ENCODE peak calls at places on chromosomes 3 and 15, in four cellular contexts. S is uterus, Y is transverse colon, E is upper lobe of right lung. C is an unnamed sample. For H3K4me1, the result is how much of the 10 kb centered on the place peaks cover.

GRCh38 chr3:55481067-55481917 is 5.8 kb downstream of the WNT5A start:
- DNase-seq in Y (no peak), S (peak), E (peak), C (no peak)

GRCh38 chr3:193556841-193557240 is 2.1 kb upstream of the ATP13A4 start:
- DNase-seq in S (no peak), E (no peak), Y (peak), C (no peak)

GRCh38 chr3:155853214-155854146 is 747 bp downstream of the SLC33A1 start:
- DNase-seq in Y (peak), E (peak), S (no peak), C (no peak)

GRCh38 chr3:135034291-135034768 is 239.3 kb downstream of the EPHB1 start:
- DNase-seq in Y (no peak), E (no peak), S (no peak), C (no peak)

GRCh38 chr3:58577269-58577821 is at the start of gene FAM107A:
- DNase-seq in Y (peak), E (no peak), S (peak), C (peak)

GRCh38 chr3:176202652-176203051 is 994.6 kb downstream of the TBL1XR1 start:
- DNase-seq in Y (no peak), S (no peak), E (no peak), C (no peak)

GRCh38 chr3:72274511-72275295 is 489.8 kb upstream of the PROK2 start:
- DNase-seq in Y (peak), S (peak), E (no peak), C (no peak)

GRCh38 chr3:196662033-196662432 is 22.5 kb downstream of the NRROS start:
- DNase-seq in Y (no peak), E (no peak), S (no peak), C (no peak)

GRCh38 chr15:46442196-46442595 is 807.4 kb downstream of the SQOR start:
- DNase-seq in Y (no peak), S (no peak), E (no peak), C (no peak)

DNA sequence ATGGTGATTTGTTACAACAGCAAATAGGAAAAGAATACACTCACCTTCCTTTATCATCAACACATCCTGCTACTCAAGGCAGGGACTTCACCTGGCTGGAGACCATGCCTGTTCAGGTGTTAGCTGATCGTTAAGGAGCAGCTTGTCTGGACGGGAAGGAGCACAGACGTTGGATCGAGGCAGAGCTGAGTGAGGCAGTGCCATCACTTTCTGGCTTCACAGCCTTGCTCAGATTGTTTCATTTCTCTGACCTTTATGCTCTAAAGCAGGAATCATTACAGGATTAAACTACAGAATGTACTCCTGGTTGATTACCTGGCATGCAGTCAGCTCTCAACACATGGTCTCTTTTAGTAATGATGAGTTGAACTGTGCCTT is 119.0 kb upstream of the NR2E3 start:
- DNase-seq in E (no peak), Y (no peak), S (no peak), C (no peak)
- H3K4me3 ChIP-seq in E (no peak), Y (no peak), S (no peak), C (peak)

DNA sequence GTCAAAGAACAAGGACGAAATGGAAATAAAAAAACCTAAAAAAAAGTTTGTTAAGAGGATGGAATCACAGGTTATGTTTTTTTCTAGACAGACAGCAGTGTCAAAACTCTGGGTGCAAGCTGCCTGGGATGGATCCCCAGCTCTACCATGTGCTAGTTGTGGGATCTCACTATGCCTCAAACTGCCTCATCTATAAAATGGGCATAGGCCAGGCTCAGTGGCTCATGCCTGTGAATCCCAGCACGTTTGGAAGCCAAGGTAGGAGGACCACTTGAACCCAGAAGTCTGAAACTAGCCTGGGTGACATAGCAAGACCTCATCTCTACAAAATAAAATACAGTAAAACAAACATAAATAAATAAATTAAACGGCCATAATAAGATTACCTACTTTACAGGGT is 4.6 kb downstream of the PLD1 start:
- DNase-seq in Y (no peak), E (no peak), S (no peak), C (no peak)
- H3K4me1 ChIP-seq in Y (under half), E (under half), S (under half), C (under half)

DNA sequence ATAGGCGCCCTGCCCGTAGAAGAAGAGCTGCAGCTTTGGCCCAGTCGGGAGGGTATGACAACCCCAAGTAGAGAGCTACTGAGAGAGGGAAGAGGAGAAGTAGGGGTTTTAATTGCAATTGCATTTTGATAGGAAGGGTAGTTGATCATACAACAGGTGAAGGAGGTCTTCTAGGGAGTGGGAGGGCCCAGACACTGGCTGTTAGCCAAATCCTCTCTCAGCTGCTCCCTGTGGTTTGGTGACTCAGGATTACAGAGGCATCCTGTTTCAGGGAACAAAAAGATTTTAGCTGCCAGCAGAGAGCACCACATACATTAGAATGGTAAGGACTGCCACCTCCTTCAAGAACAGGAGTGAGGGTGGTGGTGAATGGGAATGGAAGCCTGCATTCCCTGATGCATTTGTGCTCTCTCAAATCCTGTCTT is 408.9 kb upstream of the THBS1 start:
- DNase-seq in S (peak), E (peak), Y (peak), C (no peak)
- H3K27ac ChIP-seq in S (peak), E (peak), Y (peak), C (no peak)

GRCh38 chr3:186980989-186981388 is 50.7 kb downstream of the ST6GAL1 start:
- DNase-seq in E (no peak), S (no peak), Y (no peak), C (no peak)
- H3K4me3 ChIP-seq in E (no peak), S (no peak), Y (no peak), C (no peak)

DNA sequence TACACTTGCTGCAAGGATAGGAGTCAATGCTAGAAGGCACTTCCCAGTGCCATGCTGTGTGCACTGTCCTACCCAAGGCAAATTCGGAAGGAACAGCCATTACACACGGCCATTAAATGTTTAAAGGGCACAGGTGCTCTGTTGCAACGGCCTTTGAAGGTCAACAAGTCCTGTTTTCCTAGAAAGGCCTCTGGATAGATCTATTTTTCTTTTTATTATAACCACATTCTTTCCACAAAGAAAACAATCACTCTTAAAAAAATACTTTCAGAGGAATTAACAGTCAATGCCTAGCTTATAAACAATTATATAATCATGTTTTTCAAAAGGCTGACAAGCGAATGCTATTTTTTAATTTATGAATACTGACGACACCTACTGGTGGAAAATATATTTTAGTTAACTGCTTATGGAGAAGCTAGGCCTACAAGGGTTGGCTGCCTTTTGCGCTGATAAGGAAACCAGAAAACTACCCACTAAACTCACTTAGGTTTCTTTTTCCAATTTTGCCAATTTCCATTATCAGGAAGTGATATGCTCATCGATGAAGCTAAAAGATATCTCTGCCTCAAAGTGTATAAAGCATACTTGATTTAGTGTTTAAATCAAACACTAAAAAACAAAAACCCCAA is 2.4 kb downstream of the ARHGEF3 start:
- DNase-seq in E (no peak), Y (no peak), S (no peak), C (no peak)
- H3K4me1 ChIP-seq in E (half or more), Y (under half), S (under half), C (under half)

DNA sequence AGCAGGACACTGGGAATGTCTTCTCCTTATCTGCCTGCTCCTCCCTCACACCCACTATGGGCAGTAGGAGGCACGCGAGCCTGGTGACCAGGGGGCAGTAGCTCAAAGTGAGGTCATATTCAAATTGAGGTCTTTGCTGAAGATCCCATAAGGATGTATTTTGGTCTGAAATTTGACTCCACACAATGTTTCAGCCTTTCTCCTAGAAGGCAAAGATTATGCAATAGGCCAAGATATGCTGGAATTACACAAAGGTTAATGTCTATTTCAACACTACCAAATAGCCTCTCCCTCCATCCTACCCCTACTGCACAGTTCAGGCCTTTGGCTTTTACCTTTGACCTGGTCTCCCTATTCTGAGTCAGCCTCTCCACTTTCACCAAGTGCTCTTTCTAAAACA is 203.0 kb downstream of the TIGIT start:
- DNase-seq in S (no peak), Y (no peak), E (no peak), C (no peak)
- H3K27ac ChIP-seq in S (no peak), Y (no peak), E (no peak), C (no peak)

GRCh38 chr3:152305075-152305474 is 36.3 kb downstream of the MBNL1 start:
- DNase-seq in E (no peak), Y (no peak), S (no peak), C (no peak)

GRCh38 chr3:152308475-152308844 is 39.7 kb downstream of the MBNL1 start:
- DNase-seq in E (no peak), Y (no peak), S (no peak), C (no peak)

GRCh38 chr3:152309535-152310317 is 41.0 kb downstream of the MBNL1 start:
- DNase-seq in Y (no peak), S (no peak), E (no peak), C (no peak)

GRCh38 chr3:152309031-152309430 is 40.3 kb downstream of the MBNL1 start:
- DNase-seq in S (no peak), Y (no peak), E (no peak), C (no peak)

GRCh38 chr3:152307829-152308474 is 39.2 kb downstream of the MBNL1 start:
- DNase-seq in S (no peak), Y (no peak), E (no peak), C (no peak)
- H3K4me3 ChIP-seq in S (no peak), Y (no peak), E (no peak), C (peak)

GRCh38 chr15:56341201-56341600 is 24.0 kb upstream of the TEX9 start:
- DNase-seq in S (no peak), E (no peak), Y (no peak), C (no peak)

GRCh38 chr15:56346414-56346813 is 18.8 kb upstream of the TEX9 start:
- DNase-seq in Y (no peak), S (no peak), E (no peak), C (no peak)

GRCh38 chr15:56342653-56343052 is 22.6 kb upstream of the TEX9 start:
- DNase-seq in Y (no peak), E (no peak), S (no peak), C (no peak)

GRCh38 chr15:56339594-56339993 is 25.6 kb upstream of the TEX9 start:
- DNase-seq in S (no peak), E (no peak), Y (no peak), C (no peak)

DNA sequence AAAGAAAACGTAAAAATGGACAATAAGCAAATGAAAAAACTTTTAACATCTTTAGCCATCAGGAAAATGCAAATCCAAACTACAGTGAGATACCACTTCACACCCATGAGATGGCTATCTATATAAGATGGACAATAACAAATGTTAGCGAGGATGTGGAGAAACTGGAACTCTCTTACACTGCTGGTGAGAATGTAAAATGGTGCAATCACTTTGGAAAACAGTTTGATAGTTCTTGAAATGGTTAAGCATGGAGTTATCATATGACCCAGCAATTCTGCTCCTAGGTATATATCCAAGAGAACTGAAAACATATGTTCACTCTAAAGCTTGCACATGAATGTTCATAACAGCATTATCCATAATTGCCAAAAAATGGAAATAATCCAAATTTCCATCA is 21.3 kb upstream of the TEX9 start:
- DNase-seq in S (no peak), E (no peak), Y (no peak), C (no peak)
- H3K4me1 ChIP-seq in S (under half), E (under half), Y (under half), C (under half)

GRCh38 chr3:37588761-37589160 is 272.9 kb upstream of the CTDSPL start:
- DNase-seq in Y (no peak), S (no peak), E (no peak), C (no peak)
- H3K27ac ChIP-seq in Y (peak), S (no peak), E (no peak), C (peak)

DNA sequence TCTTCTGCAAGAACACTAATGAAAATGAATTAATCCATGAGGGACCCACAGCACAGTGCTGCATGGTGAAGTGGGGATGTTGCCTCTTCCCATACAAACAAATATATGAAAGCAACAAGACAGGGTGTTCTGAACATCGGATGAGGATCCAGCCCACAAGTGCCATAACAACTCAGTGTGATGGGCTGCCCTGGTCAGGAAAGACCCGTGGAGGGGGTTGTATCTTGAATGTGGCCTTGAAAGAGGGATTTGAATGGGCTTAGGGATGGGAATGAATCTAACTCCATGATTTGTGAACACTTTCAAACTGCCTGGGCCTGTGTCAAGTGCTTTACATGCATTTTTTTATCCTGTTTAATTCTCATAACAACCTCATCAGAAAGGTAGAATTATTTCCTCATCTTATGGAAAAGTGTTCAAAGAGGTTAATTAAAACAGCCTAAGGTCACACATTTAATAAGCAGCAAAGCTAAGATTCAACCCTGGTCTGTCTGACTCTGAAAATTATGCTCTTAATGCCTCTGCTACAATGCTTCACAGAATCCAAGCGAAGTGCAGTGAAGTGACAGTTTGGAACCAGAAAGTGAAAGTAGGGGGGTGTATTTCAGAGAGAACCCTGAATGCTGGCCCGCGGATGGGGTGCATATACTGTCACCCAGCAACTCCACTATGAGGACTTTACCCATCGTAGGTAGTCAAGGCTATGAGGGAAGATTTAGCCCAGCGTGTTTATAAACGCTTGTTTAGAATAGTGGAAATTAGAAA is 65.6 kb upstream of the HEG1 start:
- DNase-seq in Y (no peak), E (no peak), S (no peak), C (no peak)
- H3K4me3 ChIP-seq in Y (no peak), E (no peak), S (no peak), C (no peak)